ENCODE peak calls at places on chromosomes 16 and 17, in nine cellular contexts. Y is Panc1, E is tibial artery, O is GM06990, F is testis, P is epithelial cell of esophagus, C is choroid plexus epithelial cell, N is mucosa of descending colon, K is esophagus squamous epithelium. B is an unnamed sample.

GRCh38 chr17:72587156-72587555 is 466.3 kb downstream of the SOX9 start:
- DNase-seq in Y (no peak), E (no peak), O (no peak), F (no peak), P (peak; percentile 85), C (peak; percentile 59), N (no peak), K (no peak), B (no peak)

GRCh38 chr17:41369023-41369422 is 590 bp downstream of the KRT33B start:
- DNase-seq in Y (no peak), E (no peak), O (no peak), F (no peak), P (no peak), C (no peak), N (no peak), K (no peak), B (no peak)

GRCh38 chr16:14378131-14378551 is 251.9 kb downstream of the PARN start:
- DNase-seq in Y (no peak), E (no peak), O (no peak), F (no peak), P (peak; percentile 87), C (peak; percentile 70), N (no peak), K (no peak), B (no peak)

GRCh38 chr16:2785101-2785991 is 2.0 kb downstream of the PRSS33 start:
- DNase-seq in Y (no peak), E (no peak), O (no peak), F (no peak), P (no peak), C (no peak), N (peak; percentile 64), K (no peak), B (no peak)

GRCh38 chr17:31919802-31920525 is 16.8 kb upstream of the SUZ12 start:
- DNase-seq in Y (no peak), E (no peak), O (no peak), F (no peak), P (peak; percentile 21), C (peak; percentile 63), N (no peak), K (no peak), B (no peak)

GRCh38 chr17:16415031-16415924 is at the start of gene TRPV2:
- DNase-seq in Y (no peak), E (no peak), O (peak; percentile 67), F (no peak), P (no peak), C (no peak), N (peak; percentile 83), K (no peak), B (no peak)

GRCh38 chr16:17173134-17173729 is 297.5 kb downstream of the XYLT1 start:
- DNase-seq in Y (no peak), E (peak; percentile 78), O (no peak), F (peak; percentile 47), P (no peak), C (peak; percentile 1), N (no peak), K (peak; percentile 5), B (no peak)

GRCh38 chr17:63984651-63985386 is 12.1 kb upstream of the SCN4A start:
- DNase-seq in Y (no peak), E (peak; percentile 70), O (no peak), F (peak; percentile 35), P (peak; percentile 87), C (peak; percentile 94), N (no peak), K (no peak), B (no peak)

GRCh38 chr17:48593840-48594411 is 347 bp upstream of the HOXB5 start:
- DNase-seq in Y (no peak), E (peak; percentile 47), O (peak; percentile 87), F (peak; percentile 76), P (peak; percentile 68), C (peak; percentile 54), N (no peak), K (no peak), B (no peak)

GRCh38 chr17:36469733-36470132 is 16.7 kb upstream of the ZNHIT3 start:
- DNase-seq in Y (no peak), E (no peak), O (no peak), F (no peak), P (no peak), C (no peak), N (no peak), K (no peak), B (no peak)

GRCh38 chr17:7293131-7293557 is 1.3 kb downstream of the YBX2 start:
- DNase-seq in Y (no peak), E (no peak), O (no peak), F (no peak), P (peak; percentile 64), C (no peak), N (no peak), K (no peak), B (no peak)

GRCh38 chr17:7295230-7296180 is 1.1 kb upstream of the YBX2 start:
- DNase-seq in Y (no peak), E (no peak), O (no peak), F (no peak), P (no peak), C (no peak), N (no peak), K (no peak), B (no peak)

GRCh38 chr17:7293821-7294613 is 422 bp downstream of the YBX2 start:
- DNase-seq in Y (no peak), E (no peak), O (no peak), F (no peak), P (no peak), C (no peak), N (peak; percentile 93), K (no peak), B (no peak)

GRCh38 chr17:7296189-7296861 is 1.9 kb upstream of the YBX2 start:
- DNase-seq in Y (no peak), E (peak; percentile 74), O (peak; percentile 84), F (peak; percentile 87), P (peak; percentile 76), C (peak; percentile 78), N (peak; percentile 85), K (no peak), B (no peak)

GRCh38 chr17:7294614-7295153 is at the start of gene YBX2:
- DNase-seq in Y (no peak), E (no peak), O (peak; percentile 85), F (peak; percentile 89), P (peak; percentile 76), C (peak; percentile 19), N (peak; percentile 95), K (no peak), B (no peak)
- H3K4me3 ChIP-seq in Y (peak within 1 kb of the TSS; percentile 41), E (peak within 1 kb of the TSS; percentile 40), O (peak within 1 kb of the TSS; percentile 45), F (peak within 1 kb of the TSS; percentile 50), P (peak within 1 kb of the TSS; percentile 34), C (peak within 1 kb of the TSS; percentile 14), N (no peak within 1 kb of the TSS), K (peak within 1 kb of the TSS; percentile 33), B (peak within 1 kb of the TSS; percentile 34)

GRCh38 chr16:66519482-66519881 is 30.4 kb downstream of the TK2 start:
- DNase-seq in Y (no peak), E (no peak), O (no peak), F (no peak), P (no peak), C (no peak), N (no peak), K (no peak), B (no peak)

GRCh38 chr16:66521951-66522771 is 27.8 kb downstream of the TK2 start:
- DNase-seq in Y (no peak), E (no peak), O (peak; percentile 82), F (peak; percentile 36), P (peak; percentile 81), C (peak; percentile 96), N (peak; percentile 88), K (no peak), B (peak; percentile 90)

GRCh38 chr16:66521227-66521626 is 28.7 kb downstream of the TK2 start:
- DNase-seq in Y (no peak), E (no peak), O (no peak), F (no peak), P (no peak), C (no peak), N (no peak), K (no peak), B (no peak)

GRCh38 chr16:66520406-66521194 is 29.3 kb downstream of the TK2 start:
- DNase-seq in Y (no peak), E (peak; percentile 60), O (no peak), F (peak; percentile 47), P (peak; percentile 10), C (no peak), N (no peak), K (no peak), B (no peak)

DNA sequence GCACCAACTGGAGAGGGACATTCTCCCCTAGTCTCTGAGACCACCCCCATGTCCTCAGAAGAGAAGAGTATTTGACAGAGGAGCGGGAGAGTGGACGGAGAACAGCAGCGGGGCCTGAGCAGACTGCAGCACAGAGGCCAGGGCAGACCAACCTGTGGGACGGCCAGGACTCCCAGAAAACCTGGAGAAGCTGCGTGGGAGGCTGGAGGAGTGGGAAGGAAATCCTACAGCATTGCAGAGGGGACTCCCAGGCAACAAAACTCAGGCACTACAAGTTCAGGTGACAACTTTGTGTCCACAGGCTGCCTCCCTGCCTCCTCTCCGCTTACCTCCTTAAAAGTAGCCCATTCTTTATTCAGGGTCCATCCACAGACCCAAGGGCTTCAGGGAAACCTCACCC is 29.9 kb downstream of the TK2 start:
- DNase-seq in Y (no peak), E (no peak), O (no peak), F (no peak), P (no peak), C (no peak), N (no peak), K (no peak), B (no peak)
- TF ChIP-seq CTCF in Y (no peak), E (no peak), O (no peak), F (no peak), P (no peak), C (no peak), N (no peak), K (no peak), B (no peak)

DNA sequence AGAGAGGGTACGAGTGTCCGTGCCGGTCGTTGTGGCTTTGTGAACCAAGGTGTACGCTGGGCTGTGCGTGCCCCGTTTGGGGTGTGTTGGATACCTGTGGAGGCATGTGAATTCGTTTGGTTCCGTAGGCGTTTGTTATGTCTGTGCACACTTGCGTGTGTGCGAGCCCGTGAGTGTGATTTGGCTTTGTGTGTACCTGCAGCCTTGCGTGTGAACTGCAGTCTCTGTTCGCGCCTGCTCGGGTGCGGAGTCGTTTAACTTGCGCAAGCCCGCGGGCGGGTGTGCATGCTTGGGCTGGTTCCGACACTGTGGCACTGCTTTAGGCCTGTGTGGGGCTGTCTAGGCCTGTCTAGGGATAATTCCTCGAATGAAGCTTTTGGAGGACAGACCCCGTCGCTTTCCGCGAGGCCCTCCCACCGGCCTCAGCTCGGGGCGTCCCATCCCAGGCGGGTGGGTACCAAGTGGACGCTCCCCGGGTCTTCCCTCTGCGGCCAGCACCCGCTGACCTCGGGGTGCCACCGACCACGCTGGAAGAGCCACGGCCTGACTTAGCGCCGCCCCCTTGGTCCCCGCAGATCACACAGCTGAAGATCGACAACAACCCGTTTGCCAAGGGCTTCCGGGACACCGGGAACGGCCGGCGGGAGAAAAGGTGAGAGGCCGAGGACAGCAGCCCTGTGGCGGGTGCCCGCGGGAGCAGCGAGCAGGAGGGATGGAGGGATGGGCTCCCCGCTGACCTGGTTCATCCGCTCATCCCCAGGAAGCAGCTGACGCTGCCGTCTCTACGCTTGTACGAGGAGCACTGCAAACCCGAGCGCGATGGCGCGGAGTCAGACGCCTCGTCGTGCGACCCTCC is 4.4 kb downstream of the TBX2 start:
- DNase-seq in Y (no peak), E (no peak), O (no peak), F (no peak), P (peak; percentile 90), C (no peak), N (peak; percentile 43), K (no peak), B (no peak)
- H3K4me3 ChIP-seq in Y (no peak overlapping the region), E (peak overlapping the region; percentile 86), O (no peak overlapping the region), F (peak overlapping the region; percentile 78), P (no peak overlapping the region), C (no peak overlapping the region), N (no peak overlapping the region), K (peak overlapping the region; percentile 53), B (no peak overlapping the region)

GRCh38 chr16:30491744-30492308 is 19.3 kb downstream of the ITGAL start:
- DNase-seq in Y (peak; percentile 20), E (no peak), O (no peak), F (no peak), P (peak; percentile 67), C (peak; percentile 92), N (no peak), K (no peak), B (no peak)
- TF ChIP-seq CTCF in Y (no peak), E (no peak), O (no peak), F (no peak), P (no peak), C (no peak), N (no peak), K (no peak), B (no peak)